ENCODE peak calls at places on chromosomes 16 and 17, in nine cellular contexts. A is ovary, D is A549, L is H1, W is suprapubic skin, I is stomach, P is upper lobe of left lung, B is transverse colon, T is esophagus muscularis mucosa. N is an unnamed sample.

GRCh38 chr16:87581867-87582220 is 20.5 kb upstream of the JPH3 start:
- DNase-seq in D (peak), B (peak), I (peak), L (no peak), W (no peak), T (peak), A (peak), P (peak), N (peak)

GRCh38 chr16:85604145-85604705 is 8.9 kb upstream of the GSE1 start:
- DNase-seq in B (no peak), T (no peak), I (no peak), W (no peak), A (no peak), D (no peak), L (no peak), P (no peak), N (no peak)

GRCh38 chr16:57299009-57299718 is 14.7 kb upstream of the PLLP start:
- DNase-seq in P (peak), T (no peak), L (peak), D (peak), B (peak), A (no peak), W (no peak), I (peak), N (peak)

GRCh38 chr16:85556456-85557082 is 56.6 kb upstream of the GSE1 start:
- DNase-seq in T (no peak), I (peak), B (peak), W (no peak), A (peak), D (peak), L (peak), P (peak), N (no peak)

GRCh38 chr16:9901-10665 is 43.3 kb downstream of the POLR3K start:
- DNase-seq in L (no peak), I (peak), D (no peak), T (no peak), P (no peak), W (no peak), B (peak), A (peak), N (peak)

GRCh38 chr17:27551701-27552466 is 79.1 kb upstream of the LGALS9 start:
- DNase-seq in T (no peak), I (no peak), B (peak), D (peak), P (peak), L (no peak), A (no peak), W (no peak), N (no peak)

GRCh38 chr17:41363881-41364280 is 5.7 kb downstream of the KRT33B start:
- DNase-seq in D (no peak), B (no peak), P (no peak), A (no peak), I (no peak), T (no peak), W (no peak), L (no peak), N (no peak)

GRCh38 chr17:50185724-50186545 is 15.5 kb downstream of the COL1A1 start:
- DNase-seq in A (no peak), L (no peak), D (no peak), B (no peak), T (no peak), W (no peak), I (no peak), P (no peak), N (no peak)

GRCh38 chr17:59361916-59362810 is 30.7 kb downstream of the YPEL2 start:
- DNase-seq in A (no peak), L (no peak), B (no peak), T (no peak), P (no peak), I (no peak), D (no peak), W (no peak), N (peak)

GRCh38 chr17:31674305-31674704 is 184.7 kb downstream of the COPRS start:
- DNase-seq in W (peak), B (no peak), D (no peak), A (no peak), P (no peak), L (no peak), I (no peak), T (no peak), N (no peak)

GRCh38 chr16:86044241-86044671 is 145.3 kb downstream of the IRF8 start:
- DNase-seq in P (no peak), L (peak), B (peak), T (no peak), D (peak), I (peak), A (no peak), W (no peak), N (peak)

GRCh38 chr16:27925612-27926011 is 137.9 kb downstream of the GSG1L start:
- DNase-seq in T (no peak), B (no peak), I (no peak), W (no peak), D (no peak), A (no peak), P (no peak), L (no peak), N (no peak)

GRCh38 chr17:42743595-42744282 is 1.1 kb downstream of the EZH1 start:
- DNase-seq in P (no peak), A (no peak), W (no peak), B (no peak), T (no peak), L (no peak), I (no peak), D (peak), N (no peak)

GRCh38 chr16:31354394-31355291 is at the start of gene ITGAX:
- DNase-seq in B (peak), I (peak), A (no peak), P (peak), T (peak), W (peak), L (no peak), D (peak), N (no peak)

GRCh38 chr17:77404812-77405581 is 264.2 kb downstream of the SEC14L1 start:
- DNase-seq in B (peak), T (no peak), I (peak), D (no peak), P (peak), A (no peak), L (no peak), W (no peak), N (no peak)

GRCh38 chr17:2707721-2708584 is 3.6 kb downstream of the CLUH start:
- DNase-seq in T (no peak), I (peak), L (peak), B (peak), A (peak), D (peak), P (peak), W (no peak), N (peak)

GRCh38 chr17:50045154-50045553 is 10.8 kb upstream of the ITGA3 start:
- DNase-seq in A (no peak), T (no peak), D (no peak), I (no peak), L (no peak), W (no peak), B (no peak), P (no peak), N (no peak)

GRCh38 chr17:50290074-50290702 is 15.9 kb downstream of the TMEM92 start:
- DNase-seq in D (peak), T (peak), L (no peak), W (peak), B (peak), I (peak), A (peak), P (peak), N (peak)

GRCh38 chr16:86784267-86784626 is 205.9 kb downstream of the FOXL1 start:
- DNase-seq in L (no peak), P (no peak), W (no peak), B (no peak), T (no peak), D (no peak), A (no peak), I (peak), N (peak)

GRCh38 chr16:81517630-81518438 is 73.2 kb downstream of the CMIP start:
- DNase-seq in W (no peak), B (no peak), I (no peak), T (no peak), A (no peak), L (no peak), D (no peak), P (no peak), N (no peak)

GRCh38 chr17:37506678-37507077 is 17.0 kb downstream of the DUSP14 start:
- DNase-seq in B (no peak), P (no peak), D (peak), T (no peak), W (no peak), A (no peak), I (no peak), L (peak), N (no peak)

GRCh38 chr17:41944943-41945342 is 14.5 kb downstream of the ODAD4 start:
- DNase-seq in I (no peak), A (no peak), L (no peak), D (no peak), T (no peak), B (no peak), W (no peak), P (peak), N (no peak)

GRCh38 chr17:78890111-78890897 is 12.7 kb downstream of the CEP295NL start:
- DNase-seq in W (no peak), I (peak), B (peak), A (no peak), L (no peak), P (peak), D (no peak), T (no peak), N (peak)

GRCh38 chr17:43709210-43709609 is 47.5 kb upstream of the MEOX1 start:
- DNase-seq in T (no peak), W (no peak), L (no peak), A (no peak), D (no peak), P (no peak), B (no peak), I (no peak), N (no peak)

GRCh38 chr17:69606142-69606800 is 191.8 kb downstream of the MAP2K6 start:
- DNase-seq in D (no peak), T (no peak), W (no peak), B (no peak), A (no peak), I (no peak), L (no peak), P (no peak), N (no peak)

GRCh38 chr16:23392223-23392600 is 60.8 kb downstream of the COG7 start:
- DNase-seq in P (no peak), T (no peak), I (no peak), D (no peak), A (no peak), W (no peak), B (no peak), L (no peak), N (peak)
- TF ChIP-seq EP300 in P (no peak), T (no peak), I (no peak), D (no peak), A (no peak), W (no peak), B (no peak), L (no peak), N (no peak)

GRCh38 chr17:57943140-57943539 is 12.1 kb downstream of the CUEDC1 start:
- DNase-seq in L (no peak), D (no peak), I (no peak), P (no peak), W (no peak), B (no peak), T (no peak), A (no peak), N (no peak)
- TF ChIP-seq EP300 in L (no peak), D (no peak), I (no peak), P (no peak), W (no peak), B (no peak), T (no peak), A (no peak), N (no peak)

GRCh38 chr17:63568563-63568962 is 18.3 kb downstream of the DCAF7 start:
- DNase-seq in A (no peak), W (no peak), D (no peak), P (no peak), I (no peak), B (no peak), L (no peak), T (no peak), N (no peak)

GRCh38 chr17:63578769-63579111 is 22.0 kb upstream of the TACO1 start:
- DNase-seq in D (no peak), P (no peak), A (no peak), T (no peak), W (no peak), I (no peak), B (no peak), L (no peak), N (no peak)

GRCh38 chr17:63571632-63572310 is 21.5 kb downstream of the DCAF7 start:
- DNase-seq in B (no peak), T (no peak), A (no peak), P (no peak), D (no peak), L (no peak), I (no peak), W (no peak), N (no peak)

GRCh38 chr17:63578027-63578768 is 22.5 kb upstream of the TACO1 start:
- DNase-seq in I (no peak), W (no peak), B (no peak), P (no peak), A (no peak), L (no peak), T (no peak), D (no peak), N (no peak)

GRCh38 chr17:63573634-63574033 is 23.4 kb downstream of the DCAF7 start:
- DNase-seq in W (no peak), P (no peak), B (no peak), I (no peak), D (peak), T (no peak), L (no peak), A (no peak), N (no peak)
- TF ChIP-seq EP300 in W (no peak), P (no peak), B (no peak), I (no peak), D (no peak), T (no peak), L (no peak), A (no peak), N (no peak)

DNA sequence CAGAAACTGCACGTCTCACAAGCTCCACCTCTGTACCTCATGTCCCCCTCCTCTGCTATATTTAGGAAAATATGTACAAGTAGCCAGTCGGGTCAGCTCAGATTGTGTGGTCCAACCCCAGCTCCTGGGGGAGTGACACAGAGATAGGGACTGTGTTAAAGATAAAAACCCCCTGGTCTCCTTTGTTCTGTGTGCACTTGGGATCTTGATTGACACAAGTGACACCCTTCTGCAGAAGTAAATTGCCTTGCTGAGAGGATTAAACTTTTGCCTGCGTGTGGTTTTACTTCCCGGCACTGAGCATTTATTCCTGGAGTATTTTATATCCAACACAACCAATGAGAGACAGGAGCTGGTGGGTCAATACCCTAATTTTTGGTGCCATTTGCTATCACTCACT is 37.5 kb downstream of the TLE7 start:
- DNase-seq in B (no peak), T (no peak), W (no peak), A (no peak), D (no peak), I (no peak), L (no peak), P (no peak), N (no peak)
- TF ChIP-seq EP300 in B (no peak), T (no peak), W (no peak), A (no peak), D (no peak), I (no peak), L (no peak), P (no peak), N (no peak)

GRCh38 chr16:2985457-2985856 is 5.2 kb upstream of the PKMYT1 start:
- DNase-seq in B (no peak), W (no peak), T (no peak), D (no peak), I (no peak), P (no peak), A (no peak), L (no peak), N (no peak)
- TF ChIP-seq EP300 in B (no peak), W (no peak), T (no peak), D (no peak), I (no peak), P (no peak), A (no peak), L (no peak), N (no peak)

GRCh38 chr16:78609542-78610253 is 510.2 kb downstream of the WWOX start:
- DNase-seq in W (no peak), P (no peak), I (no peak), T (no peak), A (no peak), B (no peak), D (no peak), L (no peak), N (no peak)
- TF ChIP-seq EP300 in W (no peak), P (no peak), I (no peak), T (no peak), A (no peak), B (no peak), D (no peak), L (no peak), N (no peak)

GRCh38 chr17:64940055-64940454 is 20.8 kb upstream of the LRRC37A3 start:
- DNase-seq in I (no peak), L (no peak), P (no peak), A (no peak), W (no peak), D (no peak), T (no peak), B (no peak), N (no peak)

GRCh38 chr17:64941761-64942160 is 22.5 kb upstream of the LRRC37A3 start:
- DNase-seq in P (no peak), W (no peak), A (no peak), B (no peak), I (no peak), T (no peak), D (no peak), L (no peak), N (no peak)

GRCh38 chr17:64941045-64941444 is 21.8 kb upstream of the LRRC37A3 start:
- DNase-seq in W (no peak), A (no peak), L (no peak), D (no peak), I (no peak), T (no peak), B (no peak), P (no peak), N (no peak)

GRCh38 chr17:64938290-64938689 is 19.0 kb upstream of the LRRC37A3 start:
- DNase-seq in B (no peak), D (no peak), L (no peak), W (no peak), I (no peak), T (no peak), A (no peak), P (no peak), N (no peak)

DNA sequence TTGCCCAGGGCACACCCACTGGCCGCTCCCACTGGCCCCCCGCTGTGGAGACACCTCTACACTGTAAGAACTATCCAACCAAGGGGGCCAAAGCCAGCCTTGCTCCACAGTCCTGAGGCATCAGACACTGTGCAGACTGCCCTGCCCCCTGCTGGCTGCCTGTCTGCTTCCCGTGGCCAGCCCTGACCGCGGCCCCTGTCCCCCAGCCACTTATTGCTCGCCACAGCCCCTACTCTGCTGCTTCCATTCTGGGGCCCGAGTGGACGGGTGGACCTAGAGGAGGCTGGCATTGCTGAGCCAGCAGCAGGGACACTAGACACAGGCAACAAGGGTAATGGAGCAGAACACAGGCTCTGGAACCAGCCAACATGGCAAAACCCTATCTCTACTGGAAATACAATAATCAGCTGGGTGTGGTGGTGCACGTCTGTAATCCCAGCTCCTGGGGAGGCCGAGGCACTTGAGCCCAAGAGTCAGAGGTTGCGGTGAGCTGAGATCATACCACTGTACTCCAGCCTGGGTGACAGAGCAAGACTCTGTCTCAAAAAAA is 19.7 kb upstream of the LRRC37A3 start:
- DNase-seq in L (peak), D (peak), I (peak), B (peak), P (peak), T (no peak), A (no peak), W (no peak), N (no peak)
- TF ChIP-seq EP300 in L (no peak), D (no peak), I (no peak), B (no peak), P (no peak), T (no peak), A (no peak), W (no peak), N (no peak)

GRCh38 chr17:5361426-5361825 is 58.0 kb downstream of the NUP88 start:
- DNase-seq in B (no peak), P (no peak), W (no peak), D (no peak), I (no peak), L (no peak), T (no peak), A (no peak), N (no peak)

GRCh38 chr17:5352681-5353289 is 66.7 kb downstream of the NUP88 start:
- DNase-seq in P (no peak), D (no peak), B (no peak), A (no peak), W (no peak), I (no peak), L (no peak), T (no peak), N (no peak)

GRCh38 chr17:5354886-5355415 is 64.5 kb downstream of the NUP88 start:
- DNase-seq in P (no peak), T (no peak), W (no peak), I (no peak), D (no peak), A (no peak), L (no peak), B (no peak), N (no peak)

GRCh38 chr17:5354310-5354709 is 65.2 kb downstream of the NUP88 start:
- DNase-seq in I (no peak), P (no peak), W (no peak), D (no peak), B (no peak), T (no peak), L (no peak), A (no peak), N (no peak)

DNA sequence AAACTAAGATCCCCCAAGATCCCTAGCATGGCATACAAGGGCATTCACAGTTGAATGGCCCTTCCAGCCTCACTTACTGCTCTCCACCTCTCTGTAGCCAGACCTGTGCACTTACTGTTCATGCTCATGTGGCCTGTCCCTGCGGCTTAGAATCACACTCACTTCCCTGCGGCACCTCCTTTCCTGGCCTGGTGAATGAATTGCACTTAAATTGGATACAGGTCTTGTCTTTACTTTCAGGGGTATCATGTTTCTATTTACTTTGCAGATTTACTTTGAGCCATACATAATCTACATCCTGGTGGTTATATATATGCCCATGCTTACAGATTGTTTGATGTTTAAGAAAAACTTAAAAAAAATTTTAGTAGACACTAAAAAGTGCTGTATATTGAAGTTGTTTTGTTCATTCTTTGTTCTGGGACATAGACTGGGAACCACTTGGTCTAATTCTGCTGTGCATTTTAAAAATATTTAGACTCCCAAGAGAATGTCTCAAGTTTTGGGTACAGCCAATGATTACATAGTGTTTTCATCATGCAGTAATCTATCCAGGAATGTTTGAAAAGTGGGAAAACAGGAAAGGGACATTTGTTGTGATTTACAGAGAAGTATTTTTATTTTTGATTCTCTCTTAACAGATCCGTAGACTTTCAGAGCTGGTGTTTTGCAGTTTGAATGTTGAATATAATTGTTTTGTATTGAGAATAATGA is 63.9 kb downstream of the NUP88 start:
- DNase-seq in W (no peak), T (no peak), A (no peak), P (no peak), B (no peak), I (no peak), D (no peak), L (no peak), N (no peak)
- TF ChIP-seq EP300 in W (no peak), T (no peak), A (no peak), P (no peak), B (no peak), I (no peak), D (no peak), L (no peak), N (no peak)

GRCh38 chr16:9578459-9578858 is 487.0 kb downstream of the HAPSTR1 start:
- DNase-seq in B (no peak), T (no peak), L (no peak), D (no peak), I (no peak), W (no peak), A (no peak), P (no peak), N (no peak)
- TF ChIP-seq EP300 in B (no peak), T (no peak), L (no peak), D (no peak), I (no peak), W (no peak), A (no peak), P (no peak), N (no peak)

N was measured in sigmoid colon.